ENCODE peak calls at places on chromosomes 1 and 21, in nine cellular contexts. P, B, K, G, T, R, Q, D and O are unnamed samples.

GRCh38 chr1:10338047-10338446 is 60.8 kb upstream of the PGD start:
- DNase-seq in P (peak), B (peak), K (no peak), G (peak), T (no peak), R (peak), Q (peak), D (peak), O (no peak)

GRCh38 chr1:110196917-110197782 is 13.0 kb upstream of the KCNC4 start:
- DNase-seq in P (peak), B (peak), K (no peak), G (no peak), T (peak), R (peak), Q (no peak), D (no peak), O (no peak)

GRCh38 chr1:25971044-25971881 is 26.6 kb downstream of the PAFAH2 start:
- DNase-seq in P (peak), B (no peak), K (no peak), G (no peak), T (no peak), R (no peak), Q (no peak), D (no peak), O (no peak)

GRCh38 chr21:42160111-42160949 is 58.6 kb upstream of the ABCG1 start:
- DNase-seq in P (no peak), B (no peak), K (no peak), G (no peak), T (peak), R (no peak), Q (peak), D (no peak), O (peak)

GRCh38 chr1:172821609-172822274 is 162.8 kb downstream of the FASLG start:
- DNase-seq in P (no peak), B (peak), K (no peak), G (peak), T (no peak), R (no peak), Q (no peak), D (no peak), O (no peak)

GRCh38 chr21:40863839-40864238 is 16.9 kb upstream of the DSCAM start:
- DNase-seq in P (no peak), B (no peak), K (no peak), G (no peak), T (no peak), R (no peak), Q (no peak), D (no peak), O (no peak)

GRCh38 chr1:48600182-48600581 is 128.2 kb upstream of the SPATA6 start:
- DNase-seq in P (no peak), B (peak), K (no peak), G (no peak), T (no peak), R (no peak), Q (no peak), D (no peak), O (no peak)

GRCh38 chr1:41495171-41495948 is 10.9 kb upstream of the EDN2 start:
- DNase-seq in P (peak), B (peak), K (no peak), G (no peak), T (no peak), R (no peak), Q (no peak), D (no peak), O (no peak)

GRCh38 chr1:108854226-108855019 is 2.5 kb downstream of the AKNAD1 start:
- DNase-seq in P (no peak), B (no peak), K (no peak), G (peak), T (no peak), R (no peak), Q (no peak), D (no peak), O (no peak)

GRCh38 chr1:116321766-116322175 is 51.3 kb upstream of the ATP1A1 start:
- DNase-seq in P (no peak), B (no peak), K (peak), G (no peak), T (no peak), R (no peak), Q (no peak), D (no peak), O (no peak)

GRCh38 chr1:198657550-198658064 is 18.8 kb downstream of the PTPRC start:
- DNase-seq in P (no peak), B (peak), K (no peak), G (peak), T (no peak), R (no peak), Q (no peak), D (peak), O (no peak)

GRCh38 chr1:39926343-39926769 is 24.6 kb upstream of the MYCL start:
- DNase-seq in P (no peak), B (peak), K (no peak), G (no peak), T (no peak), R (no peak), Q (no peak), D (no peak), O (no peak)

GRCh38 chr1:178955391-178955954 is 70.2 kb upstream of the FAM20B start:
- DNase-seq in P (no peak), B (no peak), K (no peak), G (no peak), T (no peak), R (no peak), Q (no peak), D (no peak), O (no peak)

GRCh38 chr1:36365310-36365895 is 20.3 kb downstream of the STK40 start:
- DNase-seq in P (no peak), B (no peak), K (no peak), G (peak), T (no peak), R (no peak), Q (peak), D (no peak), O (no peak)

GRCh38 chr1:4048076-4048475 is 148.0 kb upstream of the C1orf174 start:
- DNase-seq in P (no peak), B (no peak), K (no peak), G (no peak), T (no peak), R (no peak), Q (no peak), D (no peak), O (no peak)

GRCh38 chr1:198937231-198938031 is 298.6 kb downstream of the PTPRC start:
- DNase-seq in P (peak), B (peak), K (no peak), G (peak), T (peak), R (peak), Q (no peak), D (peak), O (no peak)

GRCh38 chr1:27522860-27523665 is 33.1 kb upstream of the WASF2 start:
- DNase-seq in P (peak), B (no peak), K (no peak), G (no peak), T (peak), R (peak), Q (no peak), D (no peak), O (no peak)

GRCh38 chr1:15214507-15214906 is 32.5 kb upstream of the FHAD1 start:
- DNase-seq in P (no peak), B (no peak), K (no peak), G (peak), T (no peak), R (no peak), Q (peak), D (no peak), O (no peak)

GRCh38 chr1:22096036-22096435 is 43.5 kb downstream of the CDC42 start:
- DNase-seq in P (no peak), B (no peak), K (no peak), G (no peak), T (no peak), R (no peak), Q (no peak), D (no peak), O (no peak)

GRCh38 chr1:205088341-205088740 is 4.1 kb upstream of the TMEM81 start:
- DNase-seq in P (no peak), B (no peak), K (no peak), G (no peak), T (no peak), R (no peak), Q (no peak), D (no peak), O (no peak)

GRCh38 chr1:11143907-11144306 is 44.2 kb upstream of the EXOSC10 start:
- DNase-seq in P (no peak), B (no peak), K (no peak), G (no peak), T (no peak), R (no peak), Q (no peak), D (no peak), O (no peak)

GRCh38 chr1:21872445-21873079 is 60.5 kb downstream of the LDLRAD2 start:
- DNase-seq in P (no peak), B (no peak), K (no peak), G (no peak), T (no peak), R (no peak), Q (no peak), D (no peak), O (no peak)

GRCh38 chr1:46549697-46550681 is 1.5 kb downstream of the KNCN start:
- DNase-seq in P (peak), B (peak), K (no peak), G (peak), T (peak), R (no peak), Q (no peak), D (no peak), O (peak)

GRCh38 chr1:231803353-231803752 is 176.8 kb downstream of the DISC1 start:
- DNase-seq in P (no peak), B (no peak), K (no peak), G (peak), T (no peak), R (no peak), Q (no peak), D (no peak), O (no peak)

GRCh38 chr1:212760126-212760823 is 31.3 kb downstream of the NSL1 start:
- DNase-seq in P (peak), B (peak), K (peak), G (no peak), T (peak), R (peak), Q (no peak), D (no peak), O (no peak)

GRCh38 chr1:19468397-19468956 is 16.9 kb downstream of the CAPZB start:
- DNase-seq in P (no peak), B (peak), K (no peak), G (no peak), T (peak), R (peak), Q (no peak), D (no peak), O (no peak)

GRCh38 chr21:41349607-41350390 is 12.0 kb upstream of the MX2 start:
- DNase-seq in P (no peak), B (no peak), K (no peak), G (no peak), T (no peak), R (no peak), Q (no peak), D (no peak), O (no peak)

GRCh38 chr1:235327559-235328270 is at the start of gene ARID4B:
- DNase-seq in P (peak), B (no peak), K (peak), G (no peak), T (no peak), R (peak), Q (no peak), D (no peak), O (no peak)

GRCh38 chr1:91643431-91643830 is 142.8 kb downstream of the CDC7 start:
- DNase-seq in P (no peak), B (no peak), K (no peak), G (no peak), T (no peak), R (no peak), Q (no peak), D (no peak), O (no peak)

GRCh38 chr1:201378804-201379203 is 1.3 kb upstream of the TNNT2 start:
- DNase-seq in P (no peak), B (no peak), K (no peak), G (no peak), T (no peak), R (no peak), Q (no peak), D (no peak), O (no peak)

GRCh38 chr1:23960291-23960718 is 677 bp downstream of the PNRC2 start:
- DNase-seq in P (no peak), B (no peak), K (no peak), G (no peak), T (no peak), R (no peak), Q (no peak), D (no peak), O (no peak)

GRCh38 chr21:27422435-27422834 is 455.5 kb upstream of the ADAMTS5 start:
- DNase-seq in P (no peak), B (peak), K (no peak), G (no peak), T (no peak), R (no peak), Q (no peak), D (no peak), O (no peak)

GRCh38 chr1:178552856-178553255 is 39.9 kb downstream of the TEX35 start:
- DNase-seq in P (no peak), B (no peak), K (no peak), G (no peak), T (no peak), R (no peak), Q (no peak), D (no peak), O (no peak)

GRCh38 chr1:75265792-75266191 is 131.6 kb downstream of the LHX8 start:
- DNase-seq in P (peak), B (peak), K (no peak), G (peak), T (no peak), R (no peak), Q (no peak), D (peak), O (no peak)

GRCh38 chr1:150429805-150430204 is 57.4 kb upstream of the TARS2 start:
- DNase-seq in P (no peak), B (no peak), K (no peak), G (peak), T (no peak), R (no peak), Q (no peak), D (no peak), O (no peak)

GRCh38 chr1:52955129-52955970 is 28.3 kb downstream of the SCP2 start:
- DNase-seq in P (no peak), B (peak), K (no peak), G (peak), T (no peak), R (no peak), Q (no peak), D (peak), O (no peak)

GRCh38 chr1:65524931-65525296 is 104.4 kb downstream of the LEPR start:
- DNase-seq in P (no peak), B (no peak), K (no peak), G (no peak), T (no peak), R (no peak), Q (no peak), D (no peak), O (no peak)

GRCh38 chr21:38477241-38477640 is 21.0 kb downstream of the ERG start:
- DNase-seq in P (no peak), B (no peak), K (no peak), G (no peak), T (no peak), R (no peak), Q (no peak), D (no peak), O (no peak)

GRCh38 chr1:150876111-150876434 is 326 bp downstream of the ARNT start:
- DNase-seq in P (peak), B (peak), K (no peak), G (peak), T (no peak), R (no peak), Q (no peak), D (no peak), O (peak)